ENCODE peak calls at places on chromosomes 13 and 19, in six cellular contexts. V is fibroblast of lung; R is RPMI8226; I is stimulated activated CD4-positive, alpha-beta T cell treated with anti-CD3 and anti-CD28 coated beads, Interleukin-2, amount 100 ng/mL, for 24 hours; N is bronchial epithelial cell; G is suprapubic skin. Z is an unnamed sample.

GRCh38 chr19:57280913-57281425 is 684 bp downstream of the ZNF460 start:
- DNase-seq in N (no peak), V (peak), R (peak), G (no peak), I (peak), Z (no peak)

GRCh38 chr13:97000295-97000925 is 6.1 kb upstream of the OXGR1 start:
- DNase-seq in V (peak), R (no peak), N (no peak), G (no peak), I (no peak), Z (no peak)

GRCh38 chr19:17847538-17848366 is at the start of gene JAK3:
- DNase-seq in N (peak), R (peak), V (peak), G (no peak), I (peak), Z (peak)

GRCh38 chr13:88761145-88761544 is 1090.0 kb downstream of the SLITRK5 start:
- DNase-seq in N (no peak), G (no peak), I (no peak), V (no peak), R (no peak), Z (no peak)

GRCh38 chr13:84417426-84417825 is 535.2 kb upstream of the SLITRK1 start:
- DNase-seq in N (peak), G (no peak), I (no peak), V (peak), R (no peak), Z (no peak)

GRCh38 chr19:30209617-30210600 is 162.3 kb upstream of the ZNF536 start:
- DNase-seq in N (no peak), G (no peak), I (no peak), V (no peak), R (no peak), Z (no peak)

GRCh38 chr19:15216363-15216762 is 15.6 kb upstream of the NOTCH3 start:
- DNase-seq in R (no peak), N (peak), G (no peak), V (no peak), I (no peak), Z (no peak)

GRCh38 chr19:36081894-36082293 is 27.2 kb downstream of the WDR62 start:
- DNase-seq in R (no peak), V (peak), G (no peak), N (no peak), I (no peak), Z (no peak)

GRCh38 chr13:48567521-48568331 is 34.8 kb upstream of the RCBTB2 start:
- DNase-seq in I (no peak), G (no peak), R (no peak), V (no peak), N (peak), Z (no peak)

GRCh38 chr13:98766716-98767115 is 14.2 kb upstream of the SLC15A1 start:
- DNase-seq in I (no peak), V (peak), G (no peak), R (no peak), N (no peak), Z (no peak)

GRCh38 chr13:41835871-41836270 is 125.0 kb downstream of the VWA8 start:
- DNase-seq in N (no peak), I (no peak), V (peak), G (no peak), R (no peak), Z (no peak)

GRCh38 chr19:18233224-18233825 is 7.1 kb upstream of the PDE4C start:
- DNase-seq in G (no peak), I (peak), V (peak), N (peak), R (peak), Z (peak)

GRCh38 chr19:49224856-49225255 is 67.3 kb downstream of the TRPM4 start:
- DNase-seq in I (peak), G (no peak), R (peak), N (peak), V (peak), Z (peak)

GRCh38 chr19:18995804-18996241 is 37.5 kb downstream of the SUGP2 start:
- DNase-seq in I (no peak), R (peak), G (no peak), N (peak), V (peak), Z (peak)